ENCODE peak calls at places on chromosomes 13 and 19, in four cellular contexts. One of them, this sample, is unnamed.

GRCh38 chr13:31835932-31836331 is 96.6 kb downstream of the RXFP2 start:
- DNase-seq in astrocyte of the spinal cord: peak; percentile 67
- DNase-seq in lower leg skin: no peak
- DNase-seq in A549: no peak
- DNase-seq in this sample: no peak

GRCh38 chr19:6064016-6064702 is 46.1 kb downstream of the RFX2 start:
- DNase-seq in lower leg skin: no peak
- DNase-seq in A549: no peak
- DNase-seq in astrocyte of the spinal cord: no peak
- DNase-seq in this sample: no peak

GRCh38 chr13:44872751-44873150 is 116.5 kb downstream of the NUFIP1 start:
- DNase-seq in A549: no peak
- DNase-seq in astrocyte of the spinal cord: no peak
- DNase-seq in lower leg skin: no peak
- DNase-seq in this sample: no peak

GRCh38 chr13:109412232-109412935 is 374.0 kb downstream of the IRS2 start:
- DNase-seq in A549: peak; percentile 31
- DNase-seq in lower leg skin: no peak
- DNase-seq in astrocyte of the spinal cord: peak; percentile 80
- DNase-seq in this sample: no peak

GRCh38 chr13:24004142-24004541 is 106.8 kb upstream of the C1QTNF9B start:
- DNase-seq in A549: no peak
- DNase-seq in astrocyte of the spinal cord: no peak
- DNase-seq in lower leg skin: no peak
- DNase-seq in this sample: no peak

GRCh38 chr19:39212377-39212742 is 8.3 kb upstream of the SYCN start:
- DNase-seq in astrocyte of the spinal cord: no peak
- DNase-seq in A549: no peak
- DNase-seq in lower leg skin: no peak
- DNase-seq in this sample: peak; percentile 51

GRCh38 chr13:89726690-89727435 is 1620.6 kb upstream of the MIR17HG start:
- DNase-seq in lower leg skin: no peak
- DNase-seq in astrocyte of the spinal cord: peak; percentile 88
- DNase-seq in A549: no peak
- DNase-seq in this sample: no peak

GRCh38 chr13:97030705-97031452 is 36.6 kb upstream of the OXGR1 start:
- DNase-seq in lower leg skin: no peak
- DNase-seq in A549: peak; percentile 31
- DNase-seq in astrocyte of the spinal cord: peak; percentile 66
- DNase-seq in this sample: no peak

GRCh38 chr13:30593001-30593400 is 24.7 kb upstream of the USPL1 start:
- DNase-seq in astrocyte of the spinal cord: no peak
- DNase-seq in lower leg skin: no peak
- DNase-seq in A549: no peak
- DNase-seq in this sample: no peak

GRCh38 chr13:111401151-111401550 is 80.7 kb downstream of the TEX29 start:
- DNase-seq in lower leg skin: no peak
- DNase-seq in astrocyte of the spinal cord: no peak
- DNase-seq in A549: no peak
- DNase-seq in this sample: no peak

GRCh38 chr19:47765522-47766358 is 12.8 kb upstream of the SELENOW start:
- DNase-seq in lower leg skin: no peak
- DNase-seq in A549: peak; percentile 58
- DNase-seq in astrocyte of the spinal cord: no peak
- DNase-seq in this sample: no peak

DNA sequence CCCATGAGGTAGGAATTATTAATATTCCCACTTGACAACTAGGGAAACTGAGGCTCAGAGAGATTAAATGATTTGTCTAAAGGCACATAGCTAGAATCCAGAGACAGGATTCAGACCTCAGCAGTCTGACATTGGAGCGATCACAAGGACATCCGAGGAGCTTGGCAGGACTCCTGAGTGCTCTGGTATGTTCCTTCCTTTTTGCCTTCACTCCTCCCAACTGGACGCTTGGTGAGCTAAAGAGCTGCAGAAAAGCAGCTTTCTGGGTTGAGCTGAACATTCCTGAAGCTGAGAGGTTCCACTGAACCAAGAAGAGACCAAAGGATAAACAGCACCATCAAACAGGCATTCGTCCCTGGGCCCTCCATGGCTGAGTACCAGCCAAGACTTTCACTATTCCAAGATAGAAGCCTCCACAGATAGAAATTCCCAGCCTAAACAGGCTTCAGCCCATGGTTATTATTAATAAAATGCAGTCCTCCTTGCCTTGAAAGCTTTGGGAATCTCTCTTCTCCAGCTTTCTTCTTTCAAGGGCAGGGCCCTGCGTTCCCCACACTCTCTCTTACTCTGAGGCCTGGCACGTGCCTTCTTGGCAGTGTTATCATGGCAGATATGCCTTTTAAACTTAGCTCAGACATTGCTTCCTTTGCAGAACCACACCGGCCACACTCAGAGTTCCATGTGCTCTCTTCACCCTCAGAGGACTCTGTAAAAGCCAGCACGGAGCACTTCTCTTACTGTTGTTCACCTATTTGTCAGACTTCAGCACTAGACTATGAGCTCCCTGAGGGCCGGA is 97.1 kb downstream of the CYSLTR2 start:
- DNase-seq in lower leg skin: peak; percentile 46
- DNase-seq in astrocyte of the spinal cord: peak; percentile 47
- DNase-seq in A549: no peak
- DNase-seq in this sample: no peak
- TF ChIP-seq CTCF in lower leg skin: no peak
- TF ChIP-seq CTCF in astrocyte of the spinal cord: no peak
- TF ChIP-seq CTCF in A549: no peak
- TF ChIP-seq CTCF in this sample: no peak

GRCh38 chr19:1768248-1768647 is 14.9 kb downstream of the ONECUT3 start:
- DNase-seq in lower leg skin: no peak
- DNase-seq in A549: no peak
- DNase-seq in astrocyte of the spinal cord: no peak
- DNase-seq in this sample: no peak
- TF ChIP-seq CTCF in lower leg skin: no peak
- TF ChIP-seq CTCF in A549: no peak
- TF ChIP-seq CTCF in astrocyte of the spinal cord: peak; percentile 47
- TF ChIP-seq CTCF in this sample: no peak

DNA sequence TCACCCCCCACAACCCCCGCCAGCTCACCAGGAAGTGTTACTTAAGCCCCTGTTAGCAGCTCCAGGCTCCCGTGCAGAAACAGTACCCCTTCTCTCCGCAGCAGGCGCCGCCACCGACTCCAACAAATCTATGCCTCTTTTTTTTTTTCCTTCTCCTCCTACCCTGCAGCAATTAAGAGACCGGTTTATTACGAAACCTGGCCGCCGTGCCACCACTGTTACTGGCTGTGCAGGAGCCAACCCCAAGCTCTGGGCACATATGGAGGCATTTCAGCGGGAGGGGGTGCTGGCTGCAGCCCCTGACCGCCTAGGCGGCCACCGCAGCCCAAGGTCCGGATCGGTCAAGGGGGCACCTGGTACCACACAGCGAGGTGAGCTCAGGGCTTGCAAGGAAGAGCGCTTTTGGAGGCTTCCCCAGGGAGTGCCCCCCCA is 2.4 kb downstream of the GADD45B start:
- DNase-seq in A549: no peak
- DNase-seq in lower leg skin: peak; percentile 75
- DNase-seq in astrocyte of the spinal cord: peak; percentile 71
- DNase-seq in this sample: peak; percentile 49
- TF ChIP-seq CTCF in A549: no peak
- TF ChIP-seq CTCF in lower leg skin: no peak
- TF ChIP-seq CTCF in astrocyte of the spinal cord: peak; percentile 17
- TF ChIP-seq CTCF in this sample: no peak

GRCh38 chr19:30795727-30796126 is 423.5 kb downstream of the ZNF536 start:
- DNase-seq in astrocyte of the spinal cord: no peak
- DNase-seq in A549: no peak
- DNase-seq in lower leg skin: no peak
- DNase-seq in this sample: no peak
- TF ChIP-seq CTCF in astrocyte of the spinal cord: no peak
- TF ChIP-seq CTCF in A549: no peak
- TF ChIP-seq CTCF in lower leg skin: no peak
- TF ChIP-seq CTCF in this sample: no peak

GRCh38 chr19:12681074-12681987 is at the start of gene DHPS:
- DNase-seq in astrocyte of the spinal cord: peak; percentile 98
- DNase-seq in lower leg skin: peak; percentile 96
- DNase-seq in A549: peak; percentile 86
- DNase-seq in this sample: peak; percentile 82
- TF ChIP-seq CTCF in astrocyte of the spinal cord: no peak
- TF ChIP-seq CTCF in lower leg skin: no peak
- TF ChIP-seq CTCF in A549: no peak
- TF ChIP-seq CTCF in this sample: no peak

GRCh38 chr19:31364956-31365355 is 15.7 kb upstream of the TSHZ3 start:
- DNase-seq in astrocyte of the spinal cord: no peak
- DNase-seq in lower leg skin: no peak
- DNase-seq in A549: no peak
- DNase-seq in this sample: no peak
- TF ChIP-seq CTCF in astrocyte of the spinal cord: no peak
- TF ChIP-seq CTCF in lower leg skin: no peak
- TF ChIP-seq CTCF in A549: no peak
- TF ChIP-seq CTCF in this sample: no peak

GRCh38 chr19:35327642-35328041 is 1.3 kb upstream of the CD22 start:
- DNase-seq in lower leg skin: no peak
- DNase-seq in astrocyte of the spinal cord: no peak
- DNase-seq in A549: peak; percentile 55
- DNase-seq in this sample: no peak
- TF ChIP-seq CTCF in lower leg skin: no peak
- TF ChIP-seq CTCF in astrocyte of the spinal cord: peak; percentile 13
- TF ChIP-seq CTCF in A549: peak; percentile 30
- TF ChIP-seq CTCF in this sample: no peak

DNA sequence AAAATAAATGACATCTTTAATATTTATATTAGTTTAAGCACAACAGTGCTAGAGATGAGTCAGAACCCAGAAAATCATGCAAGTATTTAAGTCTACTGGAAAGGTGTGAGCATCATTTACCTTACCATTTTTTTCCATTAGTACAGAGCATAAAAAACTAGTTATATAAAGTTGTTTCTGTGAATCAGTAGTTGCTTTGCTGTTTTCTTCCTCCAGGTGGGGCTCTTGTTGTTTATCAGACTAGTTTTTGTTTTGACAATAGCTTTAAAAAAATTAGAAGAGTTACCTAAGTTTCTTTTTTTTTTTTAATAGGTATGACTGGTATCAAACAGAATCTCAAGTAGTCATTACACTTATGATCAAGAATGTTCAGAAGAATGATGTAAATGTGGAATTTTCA is 12.7 kb downstream of the SUGT1 start:
- DNase-seq in lower leg skin: no peak
- DNase-seq in A549: peak; percentile 7
- DNase-seq in astrocyte of the spinal cord: peak; percentile 28
- DNase-seq in this sample: no peak
- TF ChIP-seq CTCF in lower leg skin: no peak
- TF ChIP-seq CTCF in A549: peak; percentile 39
- TF ChIP-seq CTCF in astrocyte of the spinal cord: peak; percentile 46
- TF ChIP-seq CTCF in this sample: peak; percentile 53

GRCh38 chr13:27354379-27354778 is 70.0 kb upstream of the GTF3A start:
- DNase-seq in astrocyte of the spinal cord: peak; percentile 37
- DNase-seq in lower leg skin: no peak
- DNase-seq in A549: no peak
- DNase-seq in this sample: no peak
- TF ChIP-seq CTCF in astrocyte of the spinal cord: peak; percentile 16
- TF ChIP-seq CTCF in lower leg skin: no peak
- TF ChIP-seq CTCF in A549: no peak
- TF ChIP-seq CTCF in this sample: no peak